ENCODE peak calls at places on chromosomes 16 and 17, in four cellular contexts. Z is K562, R is GM12878, H is HL-60. S is an unnamed sample.

GRCh38 chr17:7988750-7989178 is 13.7 kb upstream of the GUCY2D start:
- DNase-seq in H (no peak), R (peak; percentile 66), Z (peak; percentile 44), S (peak; percentile 48)

GRCh38 chr16:8864480-8864879 is 4.3 kb downstream of the CARHSP1 start:
- DNase-seq in Z (no peak), R (no peak), H (no peak), S (no peak)

GRCh38 chr17:72699566-72699965 is 392.9 kb downstream of the SLC39A11 start:
- DNase-seq in H (no peak), Z (no peak), R (no peak), S (no peak)

GRCh38 chr17:75485688-75486087 is 29.3 kb downstream of the TMEM94 start:
- DNase-seq in R (no peak), H (no peak), Z (no peak), S (no peak)

GRCh38 chr16:83915491-83915890 is 16.6 kb downstream of the MLYCD start:
- DNase-seq in Z (no peak), H (no peak), R (no peak), S (peak; percentile 10)

GRCh38 chr17:43398724-43399595 is at the start of gene ARL4D:
- DNase-seq in H (no peak), R (no peak), Z (peak; percentile 61), S (peak; percentile 67)

GRCh38 chr17:82232322-82232785 is 3.5 kb downstream of the SLC16A3 start:
- DNase-seq in Z (no peak), H (peak; percentile 64), R (no peak), S (no peak)

GRCh38 chr16:14309001-14309886 is 238.1 kb downstream of the MRTFB start:
- DNase-seq in R (no peak), H (no peak), Z (no peak), S (no peak)

GRCh38 chr16:50837324-50837723 is 95.4 kb downstream of the CYLD start:
- DNase-seq in H (no peak), Z (no peak), R (no peak), S (no peak)

GRCh38 chr16:4142268-4142667 is 26.0 kb upstream of the ADCY9 start:
- DNase-seq in R (peak; percentile 42), H (no peak), Z (no peak), S (peak; percentile 47)

GRCh38 chr17:82835766-82836512 is 3.9 kb downstream of the ZNF750 start:
- DNase-seq in Z (no peak), R (no peak), H (no peak), S (no peak)

GRCh38 chr16:2009302-2009711 is 314 bp downstream of the ZNF598 start:
- DNase-seq in H (no peak), R (no peak), Z (peak; percentile 75), S (no peak)

GRCh38 chr17:14351493-14351892 is 50.6 kb downstream of the HS3ST3B1 start:
- DNase-seq in Z (no peak), H (no peak), R (no peak), S (no peak)

GRCh38 chr17:65072577-65073178 is 16.1 kb upstream of the GNA13 start:
- DNase-seq in H (no peak), Z (no peak), R (no peak), S (no peak)

GRCh38 chr16:2270588-2271470 is 2.9 kb upstream of the RNPS1 start:
- DNase-seq in R (no peak), Z (no peak), H (no peak), S (no peak)

GRCh38 chr17:7330099-7331015 is 1.2 kb upstream of the NEURL4 start:
- DNase-seq in Z (peak; percentile 80), R (no peak), H (no peak), S (peak; percentile 84)

GRCh38 chr17:34098712-34099111 is 156.4 kb upstream of the CCL2 start:
- DNase-seq in H (no peak), Z (no peak), R (no peak), S (no peak)

GRCh38 chr17:40323731-40324650 is 15.0 kb downstream of the RARA start:
- DNase-seq in R (no peak), H (no peak), Z (no peak), S (no peak)

GRCh38 chr16:58148526-58148925 is 19.3 kb upstream of the CFAP20 start:
- DNase-seq in H (no peak), R (no peak), Z (no peak), S (no peak)

GRCh38 chr16:58152246-58152868 is 23.2 kb upstream of the CFAP20 start:
- DNase-seq in R (no peak), Z (no peak), H (no peak), S (no peak)

GRCh38 chr16:58148099-58148498 is 18.9 kb upstream of the CFAP20 start:
- DNase-seq in H (no peak), R (no peak), Z (no peak), S (no peak)
- TF ChIP-seq SPI1 in H (no peak), R (no peak), Z (no peak), S (no peak)

GRCh38 chr17:58513913-58514794 is at the start of gene MTMR4:
- DNase-seq in R (no peak), Z (peak; percentile 94), H (peak; percentile 55), S (peak; percentile 87)
- TF ChIP-seq SPI1 in R (no peak), Z (no peak), H (no peak), S (no peak)

DNA sequence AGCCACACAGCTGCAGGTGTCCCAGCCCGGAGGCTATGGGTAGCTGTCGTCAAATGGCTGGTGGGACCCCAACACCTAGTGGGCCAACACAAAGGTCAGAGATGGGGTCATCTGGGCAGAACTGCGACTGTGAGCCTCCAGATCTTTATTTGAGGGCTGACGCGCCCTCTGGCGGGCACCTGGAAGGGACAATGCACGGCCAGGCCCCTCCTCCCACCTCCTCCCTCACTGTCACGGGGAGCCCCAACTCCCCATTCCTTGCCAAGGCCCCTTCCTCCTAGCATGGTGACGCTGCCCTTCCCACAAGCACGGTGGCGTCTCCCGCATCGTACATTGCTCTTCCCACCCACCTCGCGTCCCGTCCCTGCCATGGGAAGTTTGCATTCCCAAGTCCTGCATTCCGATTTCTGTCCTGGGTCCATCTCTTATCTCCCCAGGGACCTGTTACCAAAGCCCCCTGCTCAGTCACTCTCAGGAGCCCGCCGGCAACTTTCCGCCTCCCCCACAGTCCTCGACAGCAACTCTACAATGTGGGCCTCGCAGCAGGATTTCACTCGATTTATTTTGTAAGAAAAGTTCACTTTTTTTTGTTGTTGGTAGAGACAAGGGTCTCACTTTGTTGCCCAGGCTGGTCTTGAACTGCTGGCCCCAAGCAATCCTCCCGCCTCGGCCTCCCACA is 1.0 kb downstream of the TLE7 start:
- DNase-seq in R (no peak), H (no peak), Z (peak; percentile 75), S (peak; percentile 39)
- TF ChIP-seq SPI1 in R (no peak), H (no peak), Z (no peak), S (no peak)

DNA sequence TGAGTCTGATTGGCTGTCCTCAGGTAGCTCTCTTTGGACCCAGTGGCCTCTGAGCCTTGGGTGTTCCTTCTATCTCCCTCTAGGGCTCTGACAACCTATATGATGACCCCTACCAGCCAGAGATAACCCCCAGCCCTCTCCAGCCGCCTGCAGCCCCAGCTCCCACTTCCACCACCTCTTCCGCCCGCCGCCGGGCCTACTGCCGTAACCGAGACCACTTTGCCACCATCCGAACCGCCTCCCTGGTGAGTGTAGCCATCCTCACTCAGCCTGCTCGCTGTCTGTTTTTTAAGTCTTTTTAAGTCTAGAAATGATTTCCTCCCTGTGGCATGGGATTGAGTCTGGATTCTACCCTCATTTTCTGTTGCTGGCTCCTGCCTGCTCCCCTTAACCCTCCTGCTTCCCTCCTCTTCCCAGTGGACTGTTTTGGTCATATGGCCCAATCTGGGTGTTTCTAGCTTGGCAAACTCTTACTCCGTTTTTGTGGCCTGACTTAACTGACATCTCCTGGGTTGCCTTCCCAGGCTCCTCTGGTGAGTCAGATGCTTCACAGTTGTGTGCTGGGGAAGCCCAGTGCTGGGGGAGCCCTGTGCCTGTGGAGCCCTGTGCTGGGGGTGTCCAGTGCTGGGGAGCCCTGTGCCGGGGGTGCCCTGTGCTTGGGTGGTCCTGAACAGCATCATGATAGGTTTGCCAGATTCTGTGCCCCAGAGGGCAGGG is 9.9 kb downstream of the TAOK2 start:
- DNase-seq in H (no peak), R (no peak), Z (no peak), S (no peak)
- TF ChIP-seq SPI1 in H (no peak), R (no peak), Z (no peak), S (no peak)

GRCh38 chr16:63312343-63312742 is 1276.1 kb upstream of the CDH8 start:
- DNase-seq in Z (no peak), H (no peak), R (no peak), S (no peak)
- TF ChIP-seq SPI1 in Z (no peak), H (no peak), R (no peak), S (no peak)